ENCODE peak calls at places on chromosomes 3 and 15, in nine cellular contexts. One of them, this sample, is unnamed.

GRCh38 chr3:126846316-126846715 is 136.6 kb upstream of the PLXNA1 start:
- DNase-seq in EL: no peak
- DNase-seq in islet precursor cell: no peak
- DNase-seq in LoVo: no peak
- DNase-seq in activated CD4-positive, alpha-beta T cell treated with anti-CD3 and anti-CD28 coated beads for 36 hours: no peak
- DNase-seq in GM19239: no peak
- DNase-seq in mammary epithelial cell: peak; percentile 11
- DNase-seq in pancreas: no peak
- DNase-seq in NCI-H1105 treated with DMSO at 0.1 percent for 48 hours: no peak
- DNase-seq in this sample: no peak

GRCh38 chr15:71042356-71042922 is 72.8 kb upstream of the THSD4 start:
- DNase-seq in LoVo: no peak
- DNase-seq in GM19239: no peak
- DNase-seq in EL: no peak
- DNase-seq in mammary epithelial cell: no peak
- DNase-seq in islet precursor cell: no peak
- DNase-seq in NCI-H1105 treated with DMSO at 0.1 percent for 48 hours: no peak
- DNase-seq in pancreas: no peak
- DNase-seq in activated CD4-positive, alpha-beta T cell treated with anti-CD3 and anti-CD28 coated beads for 36 hours: no peak
- DNase-seq in this sample: no peak

GRCh38 chr3:131231710-131232348 is 149.7 kb upstream of the NUDT16 start:
- DNase-seq in islet precursor cell: no peak
- DNase-seq in NCI-H1105 treated with DMSO at 0.1 percent for 48 hours: peak; percentile 91
- DNase-seq in LoVo: peak; percentile 45
- DNase-seq in mammary epithelial cell: no peak
- DNase-seq in pancreas: no peak
- DNase-seq in GM19239: no peak
- DNase-seq in EL: peak; percentile 11
- DNase-seq in activated CD4-positive, alpha-beta T cell treated with anti-CD3 and anti-CD28 coated beads for 36 hours: no peak
- DNase-seq in this sample: peak; percentile 2

GRCh38 chr3:99817047-99817436 is 620 bp upstream of the CMSS1 start:
- DNase-seq in NCI-H1105 treated with DMSO at 0.1 percent for 48 hours: no peak
- DNase-seq in islet precursor cell: no peak
- DNase-seq in LoVo: peak; percentile 2
- DNase-seq in GM19239: no peak
- DNase-seq in pancreas: no peak
- DNase-seq in mammary epithelial cell: no peak
- DNase-seq in EL: no peak
- DNase-seq in activated CD4-positive, alpha-beta T cell treated with anti-CD3 and anti-CD28 coated beads for 36 hours: peak; percentile 24
- DNase-seq in this sample: no peak

GRCh38 chr3:128226794-128227399 is 73.6 kb downstream of the EEFSEC start:
- DNase-seq in mammary epithelial cell: peak; percentile 9
- DNase-seq in NCI-H1105 treated with DMSO at 0.1 percent for 48 hours: no peak
- DNase-seq in activated CD4-positive, alpha-beta T cell treated with anti-CD3 and anti-CD28 coated beads for 36 hours: peak; percentile 54
- DNase-seq in pancreas: peak; percentile 55
- DNase-seq in LoVo: peak; percentile 5
- DNase-seq in EL: peak; percentile 48
- DNase-seq in GM19239: no peak
- DNase-seq in islet precursor cell: peak; percentile 80
- DNase-seq in this sample: peak; percentile 31

GRCh38 chr15:31265871-31266711 is 60.5 kb upstream of the KLF13 start:
- DNase-seq in activated CD4-positive, alpha-beta T cell treated with anti-CD3 and anti-CD28 coated beads for 36 hours: peak; percentile 78
- DNase-seq in NCI-H1105 treated with DMSO at 0.1 percent for 48 hours: no peak
- DNase-seq in GM19239: peak; percentile 71
- DNase-seq in islet precursor cell: peak; percentile 43
- DNase-seq in EL: no peak
- DNase-seq in mammary epithelial cell: no peak
- DNase-seq in LoVo: no peak
- DNase-seq in pancreas: no peak
- DNase-seq in this sample: no peak

GRCh38 chr3:64975138-64975537 is 287.3 kb upstream of the ADAMTS9 start:
- DNase-seq in pancreas: no peak
- DNase-seq in mammary epithelial cell: peak; percentile 82
- DNase-seq in EL: no peak
- DNase-seq in activated CD4-positive, alpha-beta T cell treated with anti-CD3 and anti-CD28 coated beads for 36 hours: no peak
- DNase-seq in islet precursor cell: no peak
- DNase-seq in NCI-H1105 treated with DMSO at 0.1 percent for 48 hours: no peak
- DNase-seq in GM19239: no peak
- DNase-seq in LoVo: no peak
- DNase-seq in this sample: no peak

GRCh38 chr3:25191703-25192102 is 236.4 kb upstream of the RARB start:
- DNase-seq in NCI-H1105 treated with DMSO at 0.1 percent for 48 hours: no peak
- DNase-seq in mammary epithelial cell: no peak
- DNase-seq in LoVo: no peak
- DNase-seq in islet precursor cell: no peak
- DNase-seq in EL: no peak
- DNase-seq in activated CD4-positive, alpha-beta T cell treated with anti-CD3 and anti-CD28 coated beads for 36 hours: no peak
- DNase-seq in GM19239: no peak
- DNase-seq in pancreas: no peak
- DNase-seq in this sample: no peak

GRCh38 chr3:23324745-23325144 is 121.6 kb downstream of the UBE2E2 start:
- DNase-seq in EL: peak; percentile 69
- DNase-seq in NCI-H1105 treated with DMSO at 0.1 percent for 48 hours: no peak
- DNase-seq in islet precursor cell: no peak
- DNase-seq in GM19239: no peak
- DNase-seq in mammary epithelial cell: peak; percentile 60
- DNase-seq in LoVo: peak; percentile 20
- DNase-seq in pancreas: no peak
- DNase-seq in activated CD4-positive, alpha-beta T cell treated with anti-CD3 and anti-CD28 coated beads for 36 hours: no peak
- DNase-seq in this sample: no peak

GRCh38 chr3:16338124-16338523 is 73.1 kb downstream of the OXNAD1 start:
- DNase-seq in islet precursor cell: no peak
- DNase-seq in EL: peak; percentile 12
- DNase-seq in NCI-H1105 treated with DMSO at 0.1 percent for 48 hours: no peak
- DNase-seq in activated CD4-positive, alpha-beta T cell treated with anti-CD3 and anti-CD28 coated beads for 36 hours: peak; percentile 72
- DNase-seq in mammary epithelial cell: no peak
- DNase-seq in GM19239: peak; percentile 38
- DNase-seq in pancreas: no peak
- DNase-seq in LoVo: no peak
- DNase-seq in this sample: no peak

GRCh38 chr3:179943097-179943880 is 93.4 kb downstream of the PEX5L start:
- DNase-seq in NCI-H1105 treated with DMSO at 0.1 percent for 48 hours: no peak
- DNase-seq in LoVo: no peak
- DNase-seq in EL: no peak
- DNase-seq in GM19239: no peak
- DNase-seq in activated CD4-positive, alpha-beta T cell treated with anti-CD3 and anti-CD28 coated beads for 36 hours: no peak
- DNase-seq in islet precursor cell: no peak
- DNase-seq in pancreas: no peak
- DNase-seq in mammary epithelial cell: no peak
- DNase-seq in this sample: no peak

This sample was measured in HepG2.